ENCODE peak calls at places on chromosomes 12 and 14, in seven cellular contexts. One of them, this sample, is unnamed.

GRCh38 chr12:91651728-91652127 is 469.1 kb upstream of the DCN start:
- DNase-seq in dorsolateral prefrontal cortex: no peak
- DNase-seq in GM10248: no peak
- DNase-seq in body of pancreas: no peak
- DNase-seq in tibial artery: no peak
- DNase-seq in PC-3: no peak
- DNase-seq in heart left ventricle: no peak
- DNase-seq in this sample: no peak

GRCh38 chr14:77339407-77339806 is 18.6 kb downstream of the GSTZ1 start:
- DNase-seq in dorsolateral prefrontal cortex: no peak
- DNase-seq in GM10248: no peak
- DNase-seq in body of pancreas: no peak
- DNase-seq in tibial artery: no peak
- DNase-seq in PC-3: peak; percentile 32
- DNase-seq in heart left ventricle: no peak
- DNase-seq in this sample: peak; percentile 14

GRCh38 chr12:93025145-93026103 is 96.3 kb upstream of the EEA1 start:
- DNase-seq in dorsolateral prefrontal cortex: no peak
- DNase-seq in GM10248: peak; percentile 55
- DNase-seq in body of pancreas: no peak
- DNase-seq in tibial artery: no peak
- DNase-seq in PC-3: peak; percentile 72
- DNase-seq in heart left ventricle: no peak
- DNase-seq in this sample: peak; percentile 45

GRCh38 chr14:37051153-37051552 is 121.3 kb downstream of the SLC25A21 start:
- DNase-seq in dorsolateral prefrontal cortex: no peak
- DNase-seq in GM10248: no peak
- DNase-seq in body of pancreas: no peak
- DNase-seq in tibial artery: no peak
- DNase-seq in PC-3: peak; percentile 22
- DNase-seq in heart left ventricle: no peak
- DNase-seq in this sample: no peak

GRCh38 chr14:69260246-69260978 is 454 bp downstream of the GALNT16 start:
- DNase-seq in dorsolateral prefrontal cortex: no peak
- DNase-seq in GM10248: peak; percentile 30
- DNase-seq in body of pancreas: no peak
- DNase-seq in tibial artery: no peak
- DNase-seq in PC-3: no peak
- DNase-seq in heart left ventricle: no peak
- DNase-seq in this sample: no peak

GRCh38 chr14:33120966-33121365 is 182.3 kb downstream of the NPAS3 start:
- DNase-seq in dorsolateral prefrontal cortex: no peak
- DNase-seq in GM10248: no peak
- DNase-seq in body of pancreas: no peak
- DNase-seq in tibial artery: no peak
- DNase-seq in PC-3: peak; percentile 91
- DNase-seq in heart left ventricle: no peak
- DNase-seq in this sample: no peak

GRCh38 chr12:98371419-98371818 is 144.0 kb upstream of the TMPO start:
- DNase-seq in dorsolateral prefrontal cortex: no peak
- DNase-seq in GM10248: no peak
- DNase-seq in body of pancreas: no peak
- DNase-seq in tibial artery: no peak
- DNase-seq in PC-3: no peak
- DNase-seq in heart left ventricle: no peak
- DNase-seq in this sample: no peak

GRCh38 chr12:81450920-81451739 is 308.0 kb downstream of the PPFIA2 start:
- DNase-seq in dorsolateral prefrontal cortex: no peak
- DNase-seq in GM10248: peak; percentile 12
- DNase-seq in body of pancreas: peak; percentile 26
- DNase-seq in tibial artery: no peak
- DNase-seq in PC-3: peak; percentile 72
- DNase-seq in heart left ventricle: peak; percentile 21
- DNase-seq in this sample: peak; percentile 28

GRCh38 chr14:79265366-79265765 is 945.9 kb downstream of the DIO2 start:
- DNase-seq in dorsolateral prefrontal cortex: no peak
- DNase-seq in GM10248: no peak
- DNase-seq in body of pancreas: no peak
- DNase-seq in tibial artery: no peak
- DNase-seq in PC-3: peak; percentile 8
- DNase-seq in heart left ventricle: no peak
- DNase-seq in this sample: no peak

GRCh38 chr14:35952584-35952983 is 126.4 kb downstream of the BRMS1L start:
- DNase-seq in dorsolateral prefrontal cortex: no peak
- DNase-seq in GM10248: no peak
- DNase-seq in body of pancreas: no peak
- DNase-seq in tibial artery: no peak
- DNase-seq in PC-3: no peak
- DNase-seq in heart left ventricle: no peak
- DNase-seq in this sample: no peak

GRCh38 chr12:107677671-107678070 is 7.9 kb upstream of the PWP1 start:
- DNase-seq in dorsolateral prefrontal cortex: no peak
- DNase-seq in GM10248: no peak
- DNase-seq in body of pancreas: no peak
- DNase-seq in tibial artery: no peak
- DNase-seq in PC-3: no peak
- DNase-seq in heart left ventricle: no peak
- DNase-seq in this sample: no peak

GRCh38 chr14:97106166-97106565 is 309.0 kb downstream of the VRK1 start:
- DNase-seq in dorsolateral prefrontal cortex: no peak
- DNase-seq in GM10248: no peak
- DNase-seq in body of pancreas: no peak
- DNase-seq in tibial artery: no peak
- DNase-seq in PC-3: no peak
- DNase-seq in heart left ventricle: no peak
- DNase-seq in this sample: no peak

GRCh38 chr12:12954361-12954760 is 2.4 kb upstream of the GPRC5D start:
- DNase-seq in dorsolateral prefrontal cortex: no peak
- DNase-seq in GM10248: no peak
- DNase-seq in body of pancreas: no peak
- DNase-seq in tibial artery: no peak
- DNase-seq in PC-3: no peak
- DNase-seq in heart left ventricle: no peak
- DNase-seq in this sample: no peak

GRCh38 chr14:99562848-99563748 is 40.9 kb downstream of the CCDC85C start:
- DNase-seq in dorsolateral prefrontal cortex: peak; percentile 75
- DNase-seq in GM10248: no peak
- DNase-seq in body of pancreas: peak; percentile 97
- DNase-seq in tibial artery: peak; percentile 84
- DNase-seq in PC-3: peak; percentile 87
- DNase-seq in heart left ventricle: peak; percentile 80
- DNase-seq in this sample: no peak

GRCh38 chr12:100741084-100741711 is 53.4 kb upstream of the ANO4 start:
- DNase-seq in dorsolateral prefrontal cortex: no peak
- DNase-seq in GM10248: peak; percentile 34
- DNase-seq in body of pancreas: no peak
- DNase-seq in tibial artery: no peak
- DNase-seq in PC-3: peak; percentile 72
- DNase-seq in heart left ventricle: no peak
- DNase-seq in this sample: no peak

GRCh38 chr12:59927041-59927440 is 331.2 kb downstream of the SLC16A7 start:
- DNase-seq in dorsolateral prefrontal cortex: no peak
- DNase-seq in GM10248: no peak
- DNase-seq in body of pancreas: no peak
- DNase-seq in tibial artery: no peak
- DNase-seq in PC-3: peak; percentile 60
- DNase-seq in heart left ventricle: no peak
- DNase-seq in this sample: no peak

GRCh38 chr12:80277732-80278131 is 166.3 kb upstream of the PTPRQ start:
- DNase-seq in dorsolateral prefrontal cortex: no peak
- DNase-seq in GM10248: no peak
- DNase-seq in body of pancreas: no peak
- DNase-seq in tibial artery: no peak
- DNase-seq in PC-3: peak; percentile 80
- DNase-seq in heart left ventricle: no peak
- DNase-seq in this sample: no peak

GRCh38 chr14:70708717-70709570 is 67.2 kb downstream of the TTC9 start:
- DNase-seq in dorsolateral prefrontal cortex: no peak
- DNase-seq in GM10248: no peak
- DNase-seq in body of pancreas: no peak
- DNase-seq in tibial artery: no peak
- DNase-seq in PC-3: no peak
- DNase-seq in heart left ventricle: no peak
- DNase-seq in this sample: no peak

GRCh38 chr14:94027566-94028449 is 1.7 kb downstream of the OTUB2 start:
- DNase-seq in dorsolateral prefrontal cortex: no peak
- DNase-seq in GM10248: no peak
- DNase-seq in body of pancreas: no peak
- DNase-seq in tibial artery: no peak
- DNase-seq in PC-3: peak; percentile 93
- DNase-seq in heart left ventricle: no peak
- DNase-seq in this sample: no peak

GRCh38 chr12:56221233-56221756 is 427 bp downstream of the RNF41 start:
- DNase-seq in dorsolateral prefrontal cortex: no peak
- DNase-seq in GM10248: peak; percentile 39
- DNase-seq in body of pancreas: peak; percentile 67
- DNase-seq in tibial artery: peak; percentile 88
- DNase-seq in PC-3: peak; percentile 52
- DNase-seq in heart left ventricle: peak; percentile 68
- DNase-seq in this sample: peak; percentile 65

GRCh38 chr12:131773582-131774221 is 54.5 kb upstream of the MMP17 start:
- DNase-seq in dorsolateral prefrontal cortex: no peak
- DNase-seq in GM10248: peak; percentile 79
- DNase-seq in body of pancreas: no peak
- DNase-seq in tibial artery: no peak
- DNase-seq in PC-3: no peak
- DNase-seq in heart left ventricle: no peak
- DNase-seq in this sample: no peak

GRCh38 chr14:25759251-25759650 is 709.3 kb upstream of the STXBP6 start:
- DNase-seq in dorsolateral prefrontal cortex: no peak
- DNase-seq in GM10248: no peak
- DNase-seq in body of pancreas: no peak
- DNase-seq in tibial artery: no peak
- DNase-seq in PC-3: no peak
- DNase-seq in heart left ventricle: no peak
- DNase-seq in this sample: no peak

GRCh38 chr14:51828017-51828797 is 32.2 kb upstream of the GNG2 start:
- DNase-seq in dorsolateral prefrontal cortex: no peak
- DNase-seq in GM10248: peak; percentile 34
- DNase-seq in body of pancreas: no peak
- DNase-seq in tibial artery: no peak
- DNase-seq in PC-3: peak; percentile 94
- DNase-seq in heart left ventricle: peak; percentile 25
- DNase-seq in this sample: no peak

GRCh38 chr14:35898217-35898775 is 72.2 kb downstream of the BRMS1L start:
- DNase-seq in dorsolateral prefrontal cortex: peak; percentile 29
- DNase-seq in GM10248: no peak
- DNase-seq in body of pancreas: no peak
- DNase-seq in tibial artery: no peak
- DNase-seq in PC-3: no peak
- DNase-seq in heart left ventricle: no peak
- DNase-seq in this sample: no peak

GRCh38 chr12:105226219-105226618 is 9.8 kb downstream of the APPL2 start:
- DNase-seq in dorsolateral prefrontal cortex: no peak
- DNase-seq in GM10248: peak; percentile 28
- DNase-seq in body of pancreas: peak; percentile 65
- DNase-seq in tibial artery: peak; percentile 86
- DNase-seq in PC-3: no peak
- DNase-seq in heart left ventricle: peak; percentile 66
- DNase-seq in this sample: peak; percentile 73

DNA sequence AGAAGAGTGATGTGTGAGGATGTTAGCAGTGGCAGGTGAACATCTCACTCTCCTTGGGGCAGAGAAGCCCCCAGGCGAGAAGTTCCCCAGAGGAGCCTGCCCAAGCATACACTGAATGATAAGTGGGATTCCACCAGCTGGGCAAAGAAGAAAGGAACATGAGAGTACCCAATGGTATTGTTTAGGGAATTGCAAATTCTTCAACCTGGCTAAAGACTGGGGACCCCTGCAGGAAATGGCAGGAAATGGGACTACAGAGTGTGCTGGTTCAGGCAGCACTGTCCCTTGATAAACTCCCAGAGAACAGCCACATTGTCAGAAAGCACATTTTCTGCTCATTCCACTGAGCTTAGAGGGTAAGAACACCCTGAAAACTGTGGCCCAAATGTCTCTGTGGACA is 121.3 kb downstream of the RPS29 start:
- DNase-seq in dorsolateral prefrontal cortex: no peak
- DNase-seq in GM10248: no peak
- DNase-seq in body of pancreas: no peak
- DNase-seq in tibial artery: no peak
- DNase-seq in PC-3: peak; percentile 28
- DNase-seq in heart left ventricle: no peak
- DNase-seq in this sample: no peak
- TF ChIP-seq CTCF in dorsolateral prefrontal cortex: no peak
- TF ChIP-seq CTCF in GM10248: no peak
- TF ChIP-seq CTCF in body of pancreas: no peak
- TF ChIP-seq CTCF in tibial artery: no peak
- TF ChIP-seq CTCF in PC-3: peak; percentile 53
- TF ChIP-seq CTCF in heart left ventricle: no peak
- TF ChIP-seq CTCF in this sample: no peak

GRCh38 chr14:74979442-74980397 is 23.0 kb upstream of the EIF2B2 start:
- DNase-seq in dorsolateral prefrontal cortex: no peak
- DNase-seq in GM10248: no peak
- DNase-seq in body of pancreas: no peak
- DNase-seq in tibial artery: peak; percentile 93
- DNase-seq in PC-3: peak; percentile 37
- DNase-seq in heart left ventricle: no peak
- DNase-seq in this sample: peak; percentile 81
- TF ChIP-seq CTCF in dorsolateral prefrontal cortex: no peak
- TF ChIP-seq CTCF in GM10248: no peak
- TF ChIP-seq CTCF in body of pancreas: no peak
- TF ChIP-seq CTCF in tibial artery: peak; percentile 34
- TF ChIP-seq CTCF in PC-3: no peak
- TF ChIP-seq CTCF in heart left ventricle: no peak
- TF ChIP-seq CTCF in this sample: peak; percentile 49

DNA sequence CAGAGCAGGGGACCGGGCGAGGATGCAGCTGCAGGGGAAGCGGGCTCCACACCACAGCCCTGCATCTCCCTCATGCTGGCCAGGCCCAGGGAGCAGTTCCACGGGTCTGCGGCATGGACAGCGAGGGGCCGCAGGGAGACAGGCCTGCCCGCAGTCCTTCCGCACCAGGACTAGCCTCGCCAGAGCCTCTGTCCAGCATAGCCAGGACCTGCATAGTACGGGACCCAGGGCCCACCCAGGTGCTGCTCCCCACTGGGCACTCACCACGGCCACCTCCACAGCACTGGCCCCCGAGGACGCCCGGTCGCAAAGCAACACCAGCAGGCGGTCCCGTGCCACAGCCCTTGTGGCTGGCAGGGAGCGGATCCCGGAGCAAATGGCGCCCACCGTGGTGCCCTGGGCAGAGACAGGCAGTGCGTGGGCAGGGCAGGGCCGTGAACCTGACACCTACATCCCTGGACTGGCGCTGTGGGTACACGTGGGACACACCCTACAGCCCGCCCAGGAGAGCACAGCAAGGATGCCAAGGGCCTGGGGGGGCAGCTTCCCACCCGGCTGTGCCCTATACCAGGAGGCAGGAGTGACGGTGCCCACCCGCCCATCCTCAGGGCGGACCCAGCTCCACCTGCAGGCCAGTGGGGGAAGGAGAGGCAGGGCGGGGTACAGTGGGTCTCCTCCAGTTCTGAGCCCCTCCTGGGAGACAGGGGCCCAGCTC is 23.8 kb downstream of the JAG2 start:
- DNase-seq in dorsolateral prefrontal cortex: peak; percentile 18
- DNase-seq in GM10248: no peak
- DNase-seq in body of pancreas: peak; percentile 10
- DNase-seq in tibial artery: peak; percentile 60
- DNase-seq in PC-3: no peak
- DNase-seq in heart left ventricle: peak; percentile 15
- DNase-seq in this sample: no peak
- TF ChIP-seq CTCF in dorsolateral prefrontal cortex: no peak
- TF ChIP-seq CTCF in GM10248: no peak
- TF ChIP-seq CTCF in body of pancreas: no peak
- TF ChIP-seq CTCF in tibial artery: no peak
- TF ChIP-seq CTCF in PC-3: peak; percentile 28
- TF ChIP-seq CTCF in heart left ventricle: no peak
- TF ChIP-seq CTCF in this sample: no peak

GRCh38 chr12:122127839-122128238 is 46.2 kb downstream of the IL31 start:
- DNase-seq in dorsolateral prefrontal cortex: no peak
- DNase-seq in GM10248: no peak
- DNase-seq in body of pancreas: no peak
- DNase-seq in tibial artery: no peak
- DNase-seq in PC-3: no peak
- DNase-seq in heart left ventricle: no peak
- DNase-seq in this sample: no peak
- TF ChIP-seq CTCF in dorsolateral prefrontal cortex: no peak
- TF ChIP-seq CTCF in GM10248: no peak
- TF ChIP-seq CTCF in body of pancreas: no peak
- TF ChIP-seq CTCF in tibial artery: no peak
- TF ChIP-seq CTCF in PC-3: no peak
- TF ChIP-seq CTCF in heart left ventricle: no peak
- TF ChIP-seq CTCF in this sample: no peak

This sample was measured in AG09319.